ENCODE peak calls at places on chromosomes 13 and 19, in ten cellular contexts. L is Peyer's patch, Y is IMR-90, Z is heart left ventricle, H is prostate gland, I is thyroid gland, M is vagina, T is K562, C is H1, O is uterus. V is an unnamed sample. For H3K36me3 and H3K9me3, the result is how much of the 10 kb centered on the place peaks cover.

GRCh38 chr13:44259045-44260042 is 114.3 kb upstream of the SERP2 start:
- DNase-seq in L (peak), Y (peak), Z (no peak), H (no peak), I (no peak), M (no peak), T (peak), C (no peak), O (no peak), V (peak)

GRCh38 chr13:35455022-35455421 is 21.5 kb downstream of the MAB21L1 start:
- DNase-seq in L (no peak), Y (no peak), Z (no peak), H (no peak), I (no peak), M (no peak), T (no peak), C (no peak), O (no peak), V (no peak)

GRCh38 chr13:51523082-51523518 is 61.2 kb upstream of the WDFY2 start:
- DNase-seq in L (no peak), Y (peak), Z (no peak), H (peak), I (peak), M (no peak), T (no peak), C (no peak), O (peak), V (no peak)

GRCh38 chr13:67775359-67775758 is 545.2 kb upstream of the PCDH9 start:
- DNase-seq in L (no peak), Y (no peak), Z (no peak), H (no peak), I (no peak), M (no peak), T (no peak), C (no peak), O (no peak), V (no peak)

GRCh38 chr19:51410950-51411748 is 6.3 kb downstream of the SIGLEC10 start:
- DNase-seq in L (no peak), Y (no peak), Z (no peak), H (no peak), I (no peak), M (no peak), T (no peak), C (no peak), O (no peak), V (no peak)

GRCh38 chr19:38717051-38717450 is 27.2 kb downstream of the CAPN12 start:
- DNase-seq in L (no peak), Y (no peak), Z (no peak), H (no peak), I (no peak), M (no peak), T (no peak), C (no peak), O (no peak), V (no peak)

GRCh38 chr13:107753286-107753685 is 462.1 kb downstream of the LIG4 start:
- DNase-seq in L (no peak), Y (no peak), Z (no peak), H (no peak), I (no peak), M (no peak), T (no peak), C (no peak), O (no peak), V (no peak)

GRCh38 chr19:1978346-1978894 is 37.1 kb downstream of the BTBD2 start:
- DNase-seq in L (no peak), Y (no peak), Z (no peak), H (no peak), I (no peak), M (no peak), T (no peak), C (no peak), O (no peak), V (no peak)

GRCh38 chr13:67080351-67080750 is 149.8 kb downstream of the PCDH9 start:
- DNase-seq in L (no peak), Y (no peak), Z (no peak), H (no peak), I (no peak), M (no peak), T (no peak), C (no peak), O (no peak), V (no peak)

GRCh38 chr13:101757446-101758039 is 305.1 kb downstream of the ITGBL1 start:
- DNase-seq in L (no peak), Y (peak), Z (no peak), H (no peak), I (no peak), M (no peak), T (no peak), C (no peak), O (no peak), V (no peak)

GRCh38 chr19:16444273-16444597 is 27.5 kb downstream of the EPS15L1 start:
- DNase-seq in L (no peak), Y (no peak), Z (no peak), H (no peak), I (no peak), M (no peak), T (no peak), C (no peak), O (no peak), V (no peak)

GRCh38 chr13:96898855-96899254 is 95.4 kb downstream of the OXGR1 start:
- DNase-seq in L (no peak), Y (no peak), Z (no peak), H (no peak), I (no peak), M (no peak), T (no peak), C (no peak), O (no peak), V (no peak)

GRCh38 chr19:48914181-48914580 is 14.1 kb downstream of the NUCB1 start:
- DNase-seq in L (no peak), Y (no peak), Z (no peak), H (no peak), I (no peak), M (no peak), T (no peak), C (no peak), O (no peak), V (no peak)
- H3K36me3 ChIP-seq in L (under half), Y (half or more), Z (half or more), H (under half), I (half or more), M (under half), T (half or more), C (under half), O (under half), V (under half)

GRCh38 chr19:8444677-8445487 is at the start of gene HNRNPM:
- DNase-seq in L (peak), Y (peak), Z (peak), H (peak), I (peak), M (peak), T (peak), C (peak), O (peak), V (peak)
- TF ChIP-seq POLR2A in L (peak), Y (peak), Z (peak), H (peak), I (peak), M (peak), T (peak), C (peak), O (peak), V (peak)

DNA sequence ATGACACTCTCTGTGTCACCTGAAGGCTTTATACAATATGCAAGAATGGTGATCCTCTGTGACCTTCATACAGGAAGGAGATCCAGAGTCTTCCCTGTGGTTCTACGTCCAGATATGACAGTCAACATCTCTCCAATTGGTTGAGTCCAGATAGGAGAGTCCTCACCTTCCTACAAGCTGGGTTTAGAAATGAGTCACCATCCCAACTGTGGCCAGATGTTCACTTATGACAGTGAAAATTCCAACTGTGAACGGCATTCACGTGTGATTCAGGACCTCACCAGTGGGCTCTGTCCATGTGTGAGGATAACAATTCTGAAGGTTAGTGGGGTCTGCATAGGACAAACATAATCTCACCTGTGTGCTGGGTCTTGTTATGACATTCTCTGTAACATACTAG is 52.5 kb upstream of the ZNF728 start:
- DNase-seq in L (no peak), Y (no peak), Z (no peak), H (no peak), I (no peak), M (no peak), T (no peak), C (no peak), O (no peak), V (no peak)
- H3K9me3 ChIP-seq in L (under half), Y (under half), Z (under half), H (under half), I (under half), M (under half), T (under half), C (half or more), O (under half), V (under half)

GRCh38 chr19:3818918-3819317 is 32.7 kb upstream of the MATK start:
- DNase-seq in L (no peak), Y (no peak), Z (no peak), H (no peak), I (no peak), M (no peak), T (no peak), C (no peak), O (no peak), V (no peak)
- H3K36me3 ChIP-seq in L (under half), Y (under half), Z (under half), H (under half), I (under half), M (under half), T (under half), C (under half), O (under half), V (under half)

GRCh38 chr19:44642375-44642774 is 1.3 kb upstream of the PVR start:
- DNase-seq in L (no peak), Y (no peak), Z (no peak), H (no peak), I (no peak), M (no peak), T (no peak), C (no peak), O (no peak), V (no peak)

GRCh38 chr19:44645407-44646048 is 1.8 kb downstream of the PVR start:
- DNase-seq in L (no peak), Y (no peak), Z (no peak), H (no peak), I (no peak), M (no peak), T (no peak), C (no peak), O (no peak), V (no peak)

GRCh38 chr19:44641866-44642265 is 1.8 kb upstream of the PVR start:
- DNase-seq in L (no peak), Y (no peak), Z (no peak), H (no peak), I (no peak), M (no peak), T (no peak), C (no peak), O (no peak), V (no peak)

GRCh38 chr19:44644391-44645016 is 794 bp downstream of the PVR start:
- DNase-seq in L (no peak), Y (peak), Z (no peak), H (peak), I (peak), M (no peak), T (peak), C (peak), O (no peak), V (no peak)

DNA sequence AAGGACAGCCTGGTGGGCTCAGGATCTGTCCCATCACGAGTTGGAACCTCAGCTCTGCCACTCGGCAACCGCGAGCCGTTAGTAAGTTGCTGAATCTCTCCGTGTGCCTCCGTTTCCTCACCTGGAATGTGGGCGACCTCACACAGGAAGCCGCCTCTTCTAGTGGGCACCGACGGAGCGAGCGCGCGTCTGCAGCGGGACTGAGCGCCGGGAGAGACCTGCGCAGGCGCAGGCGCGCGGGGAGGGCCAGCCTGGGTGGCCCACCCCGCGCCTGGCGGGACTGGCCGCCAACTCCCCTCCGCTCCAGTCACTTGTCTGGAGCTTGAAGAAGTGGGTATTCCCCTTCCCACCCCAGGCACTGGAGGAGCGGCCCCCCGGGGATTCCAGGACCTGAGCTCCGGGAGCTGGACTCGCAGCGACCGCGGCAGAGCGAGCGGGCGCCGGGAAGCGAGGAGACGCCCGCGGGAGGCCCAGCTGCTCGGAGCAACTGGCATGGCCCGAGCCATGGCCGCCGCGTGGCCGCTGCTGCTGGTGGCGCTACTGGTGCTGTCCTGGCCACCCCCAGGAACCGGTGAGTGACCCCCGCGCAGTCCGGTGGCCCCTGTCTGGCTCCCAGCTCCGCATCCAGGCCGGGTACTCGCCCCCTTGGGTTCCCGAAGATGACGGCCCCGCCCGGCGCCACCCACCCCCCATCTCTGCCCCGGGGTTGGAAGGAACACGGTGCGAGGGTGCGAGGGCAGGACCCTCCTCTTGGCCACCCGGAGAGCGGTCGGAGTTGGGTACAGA is at the start of gene PVR:
- DNase-seq in L (peak), Y (peak), Z (peak), H (peak), I (peak), M (no peak), T (peak), C (peak), O (peak), V (peak)
- TF ChIP-seq POLR2A in L (peak), Y (peak), Z (peak), H (peak), I (peak), M (peak), T (peak), C (no peak), O (peak), V (peak)

V was measured in ovary.